ENCODE peak calls at places on chromosomes 11 and 22, in four cellular contexts. S, N, B and K are unnamed samples.

GRCh38 chr11:44911031-44911814 is 39.5 kb downstream of the TP53I11 start:
- DNase-seq in N (peak; percentile 73), S (peak; percentile 75), B (peak; percentile 86), K (peak; percentile 85)

GRCh38 chr22:23225724-23226496 is 45.6 kb downstream of the BCR start:
- DNase-seq in B (no peak), S (no peak), N (peak; percentile 85), K (no peak)

GRCh38 chr22:35792501-35792900 is 74.8 kb downstream of the APOL5 start:
- DNase-seq in B (no peak), S (no peak), N (no peak), K (no peak)

GRCh38 chr11:133619397-133619796 is 87.1 kb upstream of the OPCML start:
- DNase-seq in N (no peak), B (no peak), S (no peak), K (no peak)

GRCh38 chr22:42747701-42748513 is 27.2 kb upstream of the A4GALT start:
- DNase-seq in B (peak; percentile 47), S (no peak), N (no peak), K (no peak)

GRCh38 chr11:65869643-65870306 is 2.8 kb downstream of the EFEMP2 start:
- DNase-seq in S (no peak), B (no peak), N (no peak), K (no peak)

GRCh38 chr11:4430060-4430459 is 19.0 kb upstream of the OR52K2 start:
- DNase-seq in B (no peak), S (no peak), N (no peak), K (no peak)

GRCh38 chr11:110087820-110088534 is 5.2 kb upstream of the ZC3H12C start:
- DNase-seq in N (no peak), B (no peak), S (no peak), K (no peak)

GRCh38 chr11:14336507-14337503 is 22.2 kb downstream of the RRAS2 start:
- DNase-seq in N (no peak), S (no peak), B (no peak), K (no peak)

GRCh38 chr11:86288776-86289507 is 13.1 kb upstream of the HIKESHI start:
- DNase-seq in B (peak; percentile 58), N (no peak), S (no peak), K (no peak)

GRCh38 chr11:35507688-35508087 is 17.7 kb downstream of the PAMR1 start:
- DNase-seq in B (no peak), S (no peak), N (no peak), K (no peak)

GRCh38 chr11:17750013-17750816 is 15.6 kb downstream of the KCNC1 start:
- DNase-seq in N (peak; percentile 44), B (no peak), S (no peak), K (no peak)

GRCh38 chr11:126834149-126834548 is 166.4 kb downstream of the KIRREL3 start:
- DNase-seq in B (no peak), S (no peak), N (no peak), K (no peak)

GRCh38 chr11:10418259-10418949 is 36.7 kb upstream of the AMPD3 start:
- DNase-seq in N (no peak), B (no peak), S (no peak), K (no peak)

GRCh38 chr11:91299980-91300379 is 924.6 kb upstream of the FAT3 start:
- DNase-seq in N (no peak), S (no peak), B (peak; percentile 24), K (no peak)

GRCh38 chr11:89626366-89626765 is 83.7 kb upstream of the TRIM77 start:
- DNase-seq in N (no peak), B (no peak), S (no peak), K (no peak)

GRCh38 chr22:29359469-29359868 is 28.9 kb downstream of the AP1B1 start:
- DNase-seq in N (no peak), S (no peak), B (no peak), K (peak; percentile 86)

GRCh38 chr11:36164522-36165250 is 124.5 kb downstream of the COMMD9 start:
- DNase-seq in B (no peak), S (no peak), N (no peak), K (peak; percentile 27)

DNA sequence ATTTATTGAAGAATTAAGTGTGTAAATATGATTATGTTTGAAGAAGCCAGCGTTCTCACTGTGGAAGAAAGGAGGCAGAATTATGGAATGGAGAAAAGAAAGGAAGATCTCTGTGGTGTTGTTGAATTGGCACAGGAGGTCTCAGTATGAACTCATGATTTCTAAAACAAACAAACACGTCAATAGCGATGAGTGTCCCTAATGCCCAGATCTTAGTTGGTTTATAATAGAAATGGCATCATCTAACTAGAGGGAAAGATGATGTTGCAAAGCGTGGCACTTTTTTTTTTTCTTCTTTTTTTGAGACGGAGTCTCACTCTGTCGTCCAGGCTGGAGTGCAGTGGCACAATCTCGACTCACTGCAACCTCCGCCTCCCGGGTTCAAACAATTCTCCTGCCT is 39.2 kb upstream of the SLN start:
- DNase-seq in N (no peak), S (no peak), B (no peak), K (no peak)
- H3K4me3 ChIP-seq in N (no peak overlapping the region), S (no peak overlapping the region), B (no peak overlapping the region), K (no peak overlapping the region)

GRCh38 chr11:84437129-84438123 is 1151.3 kb upstream of the CCDC90B start:
- DNase-seq in N (peak; percentile 64), S (no peak), B (peak; percentile 40), K (no peak)
- H3K4me3 ChIP-seq in N (no peak overlapping the region), S (no peak overlapping the region), B (no peak overlapping the region), K (no peak overlapping the region)

DNA sequence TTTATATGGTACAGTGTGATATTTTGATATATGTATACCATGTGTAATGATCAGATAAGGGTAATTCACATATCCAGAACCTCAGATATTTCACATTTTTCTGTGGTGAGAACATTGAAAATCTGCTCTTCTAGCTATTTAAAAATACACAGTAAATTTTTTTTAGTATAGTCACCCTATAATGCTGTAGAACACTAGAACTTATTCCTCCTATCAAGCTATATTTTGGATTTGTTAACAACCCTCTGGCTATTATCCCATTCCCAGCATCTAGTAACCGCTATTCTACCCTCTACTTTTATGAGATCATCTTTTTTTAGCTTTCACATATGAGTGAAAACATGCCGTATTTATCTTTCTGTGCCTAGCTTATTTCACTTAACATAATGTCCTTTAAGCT is 65.5 kb upstream of the SYT9 start:
- DNase-seq in N (no peak), B (no peak), S (no peak), K (no peak)
- H3K4me3 ChIP-seq in N (no peak overlapping the region), B (no peak overlapping the region), S (no peak overlapping the region), K (no peak overlapping the region)

GRCh38 chr22:49972163-49973017 is 11.8 kb downstream of the PIM3 start:
- DNase-seq in S (no peak), N (peak; percentile 77), B (no peak), K (peak; percentile 18)
- H3K4me3 ChIP-seq in S (no peak overlapping the region), N (peak overlapping the region; percentile 54), B (peak overlapping the region; percentile 63), K (no peak overlapping the region)

GRCh38 chr11:120354779-120355178 is 18.6 kb downstream of the ARHGEF12 start:
- DNase-seq in B (no peak), N (no peak), S (no peak), K (no peak)

GRCh38 chr11:120350637-120351036 is 14.4 kb downstream of the ARHGEF12 start:
- DNase-seq in S (no peak), N (no peak), B (no peak), K (no peak)

GRCh38 chr11:120357620-120358019 is 21.4 kb downstream of the ARHGEF12 start:
- DNase-seq in N (no peak), S (no peak), B (no peak), K (no peak)

GRCh38 chr11:120354068-120354467 is 17.9 kb downstream of the ARHGEF12 start:
- DNase-seq in N (no peak), S (no peak), B (no peak), K (no peak)

DNA sequence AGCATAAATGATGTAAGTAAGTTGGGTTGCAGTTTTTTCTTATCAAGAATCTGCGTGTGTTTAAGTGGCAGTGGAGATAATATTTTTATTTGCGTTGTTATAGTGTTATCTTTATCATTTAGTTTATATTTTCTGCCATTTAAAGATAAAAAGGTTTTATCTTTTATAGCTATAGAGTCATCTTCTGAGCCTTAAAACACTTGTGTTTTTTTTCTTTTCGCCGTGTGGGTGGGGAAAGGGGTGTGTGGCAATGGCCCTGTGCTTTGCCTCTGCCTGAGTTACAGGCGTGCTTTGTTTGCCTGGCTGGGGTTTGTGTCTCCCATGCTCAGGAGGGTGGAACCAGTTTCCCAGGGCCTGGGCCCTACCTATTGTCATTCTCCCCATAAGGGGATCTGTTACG is 16.2 kb downstream of the ARHGEF12 start:
- DNase-seq in B (no peak), S (no peak), N (no peak), K (no peak)
- H3K4me3 ChIP-seq in B (no peak overlapping the region), S (no peak overlapping the region), N (no peak overlapping the region), K (no peak overlapping the region)

GRCh38 chr11:16357776-16358175 is 1.4 kb upstream of the SOX6 start:
- DNase-seq in N (no peak), S (no peak), B (no peak), K (no peak)

GRCh38 chr11:16356057-16356750 is at the start of gene SOX6:
- DNase-seq in S (no peak), B (no peak), N (no peak), K (no peak)

GRCh38 chr11:16358726-16359125 is 2.4 kb upstream of the SOX6 start:
- DNase-seq in B (no peak), N (no peak), S (no peak), K (no peak)

GRCh38 chr11:16359369-16359768 is 3.0 kb upstream of the SOX6 start:
- DNase-seq in S (no peak), N (no peak), B (no peak), K (no peak)

DNA sequence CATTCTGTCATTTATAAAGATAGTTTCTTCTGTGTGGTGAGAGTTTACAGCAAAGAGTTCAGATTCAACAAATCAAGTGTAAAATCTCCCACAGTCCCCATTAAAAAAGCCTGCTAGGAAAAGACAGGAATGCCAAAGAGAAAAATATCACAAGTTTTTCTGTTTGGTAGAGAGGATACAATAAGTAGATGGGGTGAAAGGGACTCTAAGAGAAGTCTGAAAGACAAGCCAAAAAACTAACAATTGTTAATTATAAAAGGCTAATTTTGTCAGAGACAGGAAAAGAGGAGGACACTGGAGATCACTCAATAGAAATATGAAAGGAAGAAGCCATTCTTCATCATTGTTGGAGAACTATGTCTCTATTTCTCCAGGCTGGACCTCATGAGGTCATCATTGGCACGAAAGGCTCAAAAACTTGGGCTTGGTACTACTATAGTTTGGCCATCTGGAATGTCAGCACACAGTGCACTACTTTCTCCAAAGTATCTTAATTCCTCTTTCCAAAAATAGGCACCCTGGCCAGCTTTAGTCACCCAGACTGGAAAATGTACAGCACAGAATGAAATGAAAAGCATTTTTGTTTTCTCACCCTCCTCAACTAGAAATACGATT is 512 bp upstream of the SOX6 start:
- DNase-seq in N (no peak), B (no peak), S (no peak), K (no peak)
- H3K4me3 ChIP-seq in N (no peak overlapping the region), B (no peak overlapping the region), S (no peak overlapping the region), K (no peak overlapping the region)

DNA sequence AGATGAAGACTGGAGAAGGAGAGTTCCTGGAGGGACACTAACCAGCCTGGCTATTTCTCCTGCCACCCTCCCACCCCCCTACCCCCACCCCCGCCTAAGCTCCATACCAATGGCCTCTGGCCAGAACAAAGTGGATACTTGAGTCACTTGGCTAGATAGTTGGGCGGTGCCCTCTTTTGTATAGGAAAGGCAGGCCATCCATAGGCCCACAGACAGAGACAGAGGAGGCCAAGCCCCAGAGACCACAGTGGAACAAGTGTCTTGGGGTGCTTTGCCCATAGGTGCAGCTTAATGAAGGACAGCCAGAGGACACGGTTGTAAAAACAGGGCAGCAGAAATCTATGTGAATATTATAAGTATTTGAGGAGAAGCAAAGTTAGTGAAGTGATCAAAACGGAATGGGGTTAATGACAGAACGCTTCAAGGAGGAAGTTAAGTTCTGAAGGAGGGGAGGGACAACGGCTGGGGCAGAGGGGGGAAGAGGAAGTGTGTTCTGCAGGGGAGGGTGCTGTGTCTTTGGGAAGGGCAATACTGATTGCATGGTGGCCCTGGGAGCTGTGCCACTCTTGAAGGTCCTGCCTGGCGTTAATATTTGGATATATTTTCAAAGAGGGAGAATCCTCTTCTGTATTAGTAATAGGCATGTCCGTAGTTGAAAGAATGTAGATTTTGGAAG is 32.7 kb downstream of the FLI1 start:
- DNase-seq in B (peak; percentile 74), S (no peak), N (no peak), K (no peak)
- H3K4me3 ChIP-seq in B (peak overlapping the region; percentile 33), S (peak overlapping the region; percentile 32), N (no peak overlapping the region), K (no peak overlapping the region)